ENCODE peak calls at places on chromosomes 16 and 17, in five cellular contexts. One of them, this sample, is unnamed.

GRCh38 chr17:46764709-46765401 is 53.6 kb downstream of the WNT3 start:
- DNase-seq in GM23248: peak; percentile 83
- DNase-seq in neuronal stem cell: no peak
- DNase-seq in hepatocyte: no peak
- DNase-seq in astrocyte: peak; percentile 87
- DNase-seq in this sample: peak; percentile 69

GRCh38 chr17:28216528-28216927 is 102.5 kb upstream of the TMEM97 start:
- DNase-seq in hepatocyte: no peak
- DNase-seq in astrocyte: peak; percentile 19
- DNase-seq in neuronal stem cell: no peak
- DNase-seq in GM23248: peak; percentile 78
- DNase-seq in this sample: peak; percentile 33

GRCh38 chr17:21278304-21279197 is 6.0 kb upstream of the MAP2K3 start:
- DNase-seq in hepatocyte: no peak
- DNase-seq in astrocyte: no peak
- DNase-seq in GM23248: peak; percentile 68
- DNase-seq in neuronal stem cell: no peak
- DNase-seq in this sample: no peak

GRCh38 chr17:3512512-3513171 is 36.8 kb downstream of the ASPA start:
- DNase-seq in hepatocyte: no peak
- DNase-seq in astrocyte: peak; percentile 36
- DNase-seq in GM23248: peak; percentile 86
- DNase-seq in neuronal stem cell: peak; percentile 53
- DNase-seq in this sample: peak; percentile 90

GRCh38 chr17:52170963-52171572 is 12.6 kb upstream of the CA10 start:
- DNase-seq in neuronal stem cell: peak; percentile 21
- DNase-seq in hepatocyte: peak; percentile 58
- DNase-seq in astrocyte: no peak
- DNase-seq in GM23248: peak; percentile 19
- DNase-seq in this sample: no peak

GRCh38 chr17:62860962-62861873 is 53.1 kb upstream of the MARCHF10 start:
- DNase-seq in astrocyte: peak; percentile 56
- DNase-seq in hepatocyte: peak; percentile 24
- DNase-seq in GM23248: no peak
- DNase-seq in neuronal stem cell: no peak
- DNase-seq in this sample: no peak

GRCh38 chr17:17506181-17506741 is 10.1 kb upstream of the RASD1 start:
- DNase-seq in neuronal stem cell: no peak
- DNase-seq in GM23248: no peak
- DNase-seq in hepatocyte: no peak
- DNase-seq in astrocyte: no peak
- DNase-seq in this sample: no peak

GRCh38 chr16:84959784-84960417 is 51.4 kb downstream of the ZDHHC7 start:
- DNase-seq in astrocyte: no peak
- DNase-seq in neuronal stem cell: no peak
- DNase-seq in GM23248: no peak
- DNase-seq in hepatocyte: no peak
- DNase-seq in this sample: no peak

GRCh38 chr17:67377727-67378443 is 804 bp downstream of the PITPNC1 start:
- DNase-seq in astrocyte: peak; percentile 26
- DNase-seq in hepatocyte: peak; percentile 74
- DNase-seq in neuronal stem cell: peak; percentile 57
- DNase-seq in GM23248: peak; percentile 74
- DNase-seq in this sample: peak; percentile 51

GRCh38 chr17:78944956-78945355 is 19.8 kb upstream of the TIMP2 start:
- DNase-seq in GM23248: no peak
- DNase-seq in neuronal stem cell: no peak
- DNase-seq in astrocyte: no peak
- DNase-seq in hepatocyte: no peak
- DNase-seq in this sample: no peak

GRCh38 chr17:59105852-59106462 is 723 bp downstream of the TRIM37 start:
- DNase-seq in astrocyte: peak; percentile 19
- DNase-seq in GM23248: peak; percentile 73
- DNase-seq in neuronal stem cell: no peak
- DNase-seq in hepatocyte: peak; percentile 54
- DNase-seq in this sample: peak; percentile 39

GRCh38 chr16:35733971-35734702 is 2274.7 kb downstream of the TP53TG3F start:
- DNase-seq in hepatocyte: no peak
- DNase-seq in neuronal stem cell: no peak
- DNase-seq in GM23248: no peak
- DNase-seq in astrocyte: no peak
- DNase-seq in this sample: no peak

GRCh38 chr16:2487903-2488531 is 13.1 kb downstream of the TBC1D24 start:
- DNase-seq in hepatocyte: no peak
- DNase-seq in GM23248: no peak
- DNase-seq in astrocyte: no peak
- DNase-seq in neuronal stem cell: no peak
- DNase-seq in this sample: no peak

GRCh38 chr16:1941924-1942809 is 832 bp downstream of the MSRB1 start:
- DNase-seq in neuronal stem cell: no peak
- DNase-seq in astrocyte: no peak
- DNase-seq in hepatocyte: no peak
- DNase-seq in GM23248: peak; percentile 58
- DNase-seq in this sample: no peak

GRCh38 chr17:31404028-31404949 is 12.8 kb downstream of the RAB11FIP4 start:
- DNase-seq in hepatocyte: no peak
- DNase-seq in GM23248: no peak
- DNase-seq in neuronal stem cell: no peak
- DNase-seq in astrocyte: no peak
- DNase-seq in this sample: no peak

GRCh38 chr16:56332464-56333079 is 92.8 kb downstream of the AMFR start:
- DNase-seq in neuronal stem cell: no peak
- DNase-seq in astrocyte: peak; percentile 18
- DNase-seq in hepatocyte: peak; percentile 85
- DNase-seq in GM23248: peak; percentile 87
- DNase-seq in this sample: peak; percentile 38

GRCh38 chr17:42695500-42695899 is 13.2 kb downstream of the CNTNAP1 start:
- DNase-seq in neuronal stem cell: no peak
- DNase-seq in astrocyte: no peak
- DNase-seq in hepatocyte: no peak
- DNase-seq in GM23248: no peak
- DNase-seq in this sample: no peak

GRCh38 chr17:77110006-77110374 is 30.8 kb upstream of the SEC14L1 start:
- DNase-seq in hepatocyte: no peak
- DNase-seq in neuronal stem cell: peak; percentile 44
- DNase-seq in GM23248: peak; percentile 43
- DNase-seq in astrocyte: peak; percentile 72
- DNase-seq in this sample: peak; percentile 82

GRCh38 chr17:66507103-66507923 is 204.9 kb downstream of the PRKCA start:
- DNase-seq in neuronal stem cell: no peak
- DNase-seq in astrocyte: peak; percentile 84
- DNase-seq in GM23248: peak; percentile 91
- DNase-seq in hepatocyte: no peak
- DNase-seq in this sample: peak; percentile 82

GRCh38 chr16:75087040-75087979 is 29.3 kb downstream of the LDHD start:
- DNase-seq in hepatocyte: peak; percentile 60
- DNase-seq in neuronal stem cell: no peak
- DNase-seq in GM23248: peak; percentile 44
- DNase-seq in astrocyte: peak; percentile 31
- DNase-seq in this sample: peak; percentile 97

GRCh38 chr16:84884311-84885023 is 64.7 kb downstream of the CRISPLD2 start:
- DNase-seq in neuronal stem cell: peak; percentile 17
- DNase-seq in hepatocyte: no peak
- DNase-seq in GM23248: no peak
- DNase-seq in astrocyte: peak; percentile 19
- DNase-seq in this sample: no peak

GRCh38 chr16:51287231-51287630 is 136.2 kb upstream of the SALL1 start:
- DNase-seq in GM23248: no peak
- DNase-seq in neuronal stem cell: no peak
- DNase-seq in astrocyte: no peak
- DNase-seq in hepatocyte: no peak
- DNase-seq in this sample: no peak

GRCh38 chr17:34616148-34616547 is 36.8 kb downstream of the TMEM132E start:
- DNase-seq in neuronal stem cell: no peak
- DNase-seq in astrocyte: no peak
- DNase-seq in hepatocyte: peak; percentile 57
- DNase-seq in GM23248: no peak
- DNase-seq in this sample: no peak

GRCh38 chr16:396199-396598 is 800 bp upstream of the NME4 start:
- DNase-seq in astrocyte: no peak
- DNase-seq in GM23248: no peak
- DNase-seq in neuronal stem cell: no peak
- DNase-seq in hepatocyte: no peak
- DNase-seq in this sample: no peak

GRCh38 chr16:78478267-78478821 is 378.9 kb downstream of the WWOX start:
- DNase-seq in hepatocyte: no peak
- DNase-seq in GM23248: no peak
- DNase-seq in astrocyte: no peak
- DNase-seq in neuronal stem cell: no peak
- DNase-seq in this sample: no peak

GRCh38 chr16:46822270-46822669 is 8.7 kb downstream of the C16orf87 start:
- DNase-seq in hepatocyte: no peak
- DNase-seq in astrocyte: peak; percentile 91
- DNase-seq in neuronal stem cell: no peak
- DNase-seq in GM23248: peak; percentile 65
- DNase-seq in this sample: peak; percentile 46

GRCh38 chr17:65177901-65178300 is 40.7 kb downstream of the RGS9 start:
- DNase-seq in GM23248: peak; percentile 79
- DNase-seq in hepatocyte: no peak
- DNase-seq in neuronal stem cell: no peak
- DNase-seq in astrocyte: peak; percentile 59
- DNase-seq in this sample: peak; percentile 71

GRCh38 chr17:31674305-31674704 is 184.7 kb downstream of the COPRS start:
- DNase-seq in neuronal stem cell: no peak
- DNase-seq in GM23248: peak; percentile 42
- DNase-seq in astrocyte: peak; percentile 67
- DNase-seq in hepatocyte: no peak
- DNase-seq in this sample: peak; percentile 77

GRCh38 chr16:84548971-84549844 is 44.7 kb upstream of the MEAK7 start:
- DNase-seq in GM23248: no peak
- DNase-seq in neuronal stem cell: no peak
- DNase-seq in hepatocyte: no peak
- DNase-seq in astrocyte: no peak
- DNase-seq in this sample: peak; percentile 34

GRCh38 chr16:84144301-84144858 is 597 bp downstream of the HSDL1 start:
- DNase-seq in astrocyte: no peak
- DNase-seq in GM23248: peak; percentile 64
- DNase-seq in hepatocyte: peak; percentile 50
- DNase-seq in neuronal stem cell: no peak
- DNase-seq in this sample: peak; percentile 9

GRCh38 chr17:65733314-65733713 is 171.9 kb upstream of the AXIN2 start:
- DNase-seq in hepatocyte: no peak
- DNase-seq in GM23248: no peak
- DNase-seq in neuronal stem cell: no peak
- DNase-seq in astrocyte: no peak
- DNase-seq in this sample: no peak

GRCh38 chr17:75571197-75571884 is 16.3 kb upstream of the MYO15B start:
- DNase-seq in hepatocyte: peak; percentile 4
- DNase-seq in GM23248: no peak
- DNase-seq in neuronal stem cell: no peak
- DNase-seq in astrocyte: no peak
- DNase-seq in this sample: peak; percentile 9

GRCh38 chr16:84047206-84047605 is 4.6 kb upstream of the SLC38A8 start:
- DNase-seq in hepatocyte: no peak
- DNase-seq in neuronal stem cell: no peak
- DNase-seq in GM23248: no peak
- DNase-seq in astrocyte: no peak
- DNase-seq in this sample: no peak

GRCh38 chr16:4332083-4332482 is 16.2 kb downstream of the GLIS2 start:
- DNase-seq in hepatocyte: no peak
- DNase-seq in neuronal stem cell: no peak
- DNase-seq in astrocyte: no peak
- DNase-seq in GM23248: no peak
- DNase-seq in this sample: no peak

GRCh38 chr16:6947291-6947690 is 385.4 kb upstream of the RBFOX1 start:
- DNase-seq in GM23248: no peak
- DNase-seq in neuronal stem cell: no peak
- DNase-seq in hepatocyte: no peak
- DNase-seq in astrocyte: no peak
- DNase-seq in this sample: no peak

GRCh38 chr16:71337631-71338030 is 20.9 kb upstream of the CALB2 start:
- DNase-seq in hepatocyte: no peak
- DNase-seq in astrocyte: no peak
- DNase-seq in GM23248: no peak
- DNase-seq in neuronal stem cell: no peak
- DNase-seq in this sample: no peak
- H2AFZ ChIP-seq in hepatocyte: no peak overlapping the region
- H2AFZ ChIP-seq in astrocyte: no peak overlapping the region
- H2AFZ ChIP-seq in GM23248: no peak overlapping the region
- H2AFZ ChIP-seq in neuronal stem cell: no peak overlapping the region
- H2AFZ ChIP-seq in this sample: no peak overlapping the region

GRCh38 chr16:57626420-57627170 is 1.8 kb upstream of the ADGRG1 start:
- DNase-seq in GM23248: no peak
- DNase-seq in hepatocyte: no peak
- DNase-seq in astrocyte: no peak
- DNase-seq in neuronal stem cell: no peak
- DNase-seq in this sample: no peak

GRCh38 chr16:57628782-57629181 is 352 bp downstream of the ADGRG1 start:
- DNase-seq in astrocyte: no peak
- DNase-seq in neuronal stem cell: no peak
- DNase-seq in GM23248: no peak
- DNase-seq in hepatocyte: no peak
- DNase-seq in this sample: no peak

GRCh38 chr16:57629516-57630401 is 1.3 kb downstream of the ADGRG1 start:
- DNase-seq in hepatocyte: no peak
- DNase-seq in astrocyte: no peak
- DNase-seq in neuronal stem cell: no peak
- DNase-seq in GM23248: no peak
- DNase-seq in this sample: no peak

GRCh38 chr16:57627184-57627871 is 1.1 kb upstream of the ADGRG1 start:
- DNase-seq in astrocyte: peak; percentile 86
- DNase-seq in hepatocyte: no peak
- DNase-seq in GM23248: peak; percentile 94
- DNase-seq in neuronal stem cell: peak; percentile 38
- DNase-seq in this sample: peak; percentile 91

GRCh38 chr16:57628008-57628781 is at the start of gene ADGRG1:
- DNase-seq in GM23248: peak; percentile 98
- DNase-seq in hepatocyte: peak; percentile 94
- DNase-seq in neuronal stem cell: peak; percentile 69
- DNase-seq in astrocyte: peak; percentile 94
- DNase-seq in this sample: peak; percentile 96
- H2AFZ ChIP-seq in GM23248: peak within 1 kb of the TSS; percentile 42
- H2AFZ ChIP-seq in hepatocyte: no peak within 1 kb of the TSS
- H2AFZ ChIP-seq in neuronal stem cell: peak within 1 kb of the TSS; percentile 83
- H2AFZ ChIP-seq in astrocyte: peak within 1 kb of the TSS; percentile 65
- H2AFZ ChIP-seq in this sample: peak within 1 kb of the TSS; percentile 59

DNA sequence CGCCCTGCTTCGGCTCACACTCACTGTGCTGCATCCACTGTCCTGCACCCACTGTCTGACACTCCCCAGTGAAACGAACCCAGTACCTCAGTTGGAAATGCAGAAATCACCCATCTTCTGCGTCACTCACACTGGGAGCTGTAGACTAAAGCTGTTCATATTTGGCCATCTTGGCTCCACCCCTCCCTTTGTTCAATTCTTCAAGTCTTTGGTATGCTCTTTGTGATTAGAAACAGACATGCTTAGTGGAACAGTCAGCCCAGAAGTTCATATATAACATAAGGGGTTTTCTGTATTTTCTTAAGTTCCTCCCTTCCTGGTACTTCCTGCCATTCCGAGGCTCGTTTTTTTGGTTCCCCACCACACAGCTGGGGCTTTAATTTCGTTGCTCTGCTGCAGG is 398.5 kb upstream of the DYNLRB2 start:
- DNase-seq in GM23248: no peak
- DNase-seq in neuronal stem cell: no peak
- DNase-seq in hepatocyte: no peak
- DNase-seq in astrocyte: no peak
- DNase-seq in this sample: no peak
- H2AFZ ChIP-seq in GM23248: no peak overlapping the region
- H2AFZ ChIP-seq in neuronal stem cell: no peak overlapping the region
- H2AFZ ChIP-seq in hepatocyte: no peak overlapping the region
- H2AFZ ChIP-seq in astrocyte: no peak overlapping the region
- H2AFZ ChIP-seq in this sample: no peak overlapping the region

GRCh38 chr16:29790949-29791844 is 646 bp downstream of the KIF22 start:
- DNase-seq in neuronal stem cell: no peak
- DNase-seq in astrocyte: no peak
- DNase-seq in GM23248: peak; percentile 51
- DNase-seq in hepatocyte: peak; percentile 24
- DNase-seq in this sample: no peak
- H2AFZ ChIP-seq in neuronal stem cell: peak overlapping the region; percentile 90
- H2AFZ ChIP-seq in astrocyte: peak overlapping the region; percentile 89
- H2AFZ ChIP-seq in GM23248: peak overlapping the region; percentile 94
- H2AFZ ChIP-seq in hepatocyte: peak overlapping the region; percentile 55
- H2AFZ ChIP-seq in this sample: peak overlapping the region; percentile 93